ENCODE peak calls at places on chromosome 12, in ten cellular contexts. X is ovary; K is naive thymus-derived CD4-positive, alpha-beta T cell; Y is tibial artery; N is T-helper 17 cell; I is CD8-positive, alpha-beta T cell; C is adipocyte; U is hepatocyte; A is AG04450; R is heart left ventricle. W is an unnamed sample. For H3K9me3, the result is how much of the 10 kb centered on the place peaks cover.

GRCh38 chr12:23084236-23084995 is 459.4 kb downstream of the ETNK1 start:
- DNase-seq in X (no peak), K (no peak), Y (no peak), N (no peak), I (no peak), C (peak), U (peak), A (peak), R (no peak), W (no peak)

GRCh38 chr12:124646385-124647230 is 79.2 kb upstream of the NCOR2 start:
- DNase-seq in X (peak), K (peak), Y (no peak), N (no peak), I (no peak), C (no peak), U (no peak), A (no peak), R (no peak), W (no peak)

GRCh38 chr12:52969828-52970569 is 21.1 kb downstream of the KRT18 start:
- DNase-seq in X (no peak), K (no peak), Y (no peak), N (no peak), I (no peak), C (no peak), U (peak), A (no peak), R (no peak), W (peak)

GRCh38 chr12:13472690-13473089 is 276.2 kb downstream of the EMP1 start:
- DNase-seq in X (no peak), K (no peak), Y (no peak), N (no peak), I (no peak), C (no peak), U (peak), A (no peak), R (no peak), W (no peak)

GRCh38 chr12:76337583-76337982 is 10.6 kb downstream of the BBS10 start:
- DNase-seq in X (no peak), K (no peak), Y (no peak), N (no peak), I (no peak), C (peak), U (no peak), A (no peak), R (no peak), W (no peak)

GRCh38 chr12:88122666-88123065 is 19.2 kb downstream of the CEP290 start:
- DNase-seq in X (no peak), K (no peak), Y (no peak), N (no peak), I (no peak), C (no peak), U (no peak), A (no peak), R (no peak), W (no peak)

GRCh38 chr12:18700254-18700653 is 37.6 kb downstream of the PLCZ1 start:
- DNase-seq in X (peak), K (no peak), Y (peak), N (no peak), I (no peak), C (peak), U (peak), A (peak), R (peak), W (no peak)

GRCh38 chr12:57984629-57985151 is 43.3 kb downstream of the ATP23 start:
- DNase-seq in X (no peak), K (no peak), Y (no peak), N (no peak), I (no peak), C (no peak), U (no peak), A (no peak), R (no peak), W (no peak)

GRCh38 chr12:122366685-122367475 is 55.6 kb downstream of the CLIP1 start:
- DNase-seq in X (no peak), K (no peak), Y (peak), N (no peak), I (no peak), C (peak), U (peak), A (peak), R (no peak), W (no peak)

GRCh38 chr12:93539821-93540220 is 32.7 kb upstream of the SOCS2 start:
- DNase-seq in X (no peak), K (no peak), Y (no peak), N (no peak), I (no peak), C (no peak), U (no peak), A (no peak), R (no peak), W (no peak)

GRCh38 chr12:123238330-123238682 is 5.1 kb downstream of the MTRFR start:
- DNase-seq in X (no peak), K (no peak), Y (no peak), N (no peak), I (no peak), C (no peak), U (no peak), A (no peak), R (no peak), W (no peak)

GRCh38 chr12:54627304-54627703 is 7.4 kb downstream of the LACRT start:
- DNase-seq in X (no peak), K (no peak), Y (no peak), N (no peak), I (no peak), C (no peak), U (no peak), A (no peak), R (no peak), W (no peak)

GRCh38 chr12:13799574-13799973 is 181.8 kb downstream of the GRIN2B start:
- DNase-seq in X (no peak), K (no peak), Y (no peak), N (no peak), I (no peak), C (no peak), U (no peak), A (no peak), R (no peak), W (no peak)

GRCh38 chr12:126389215-126389841 is 1324.1 kb downstream of the AACS start:
- DNase-seq in X (no peak), K (no peak), Y (no peak), N (no peak), I (no peak), C (no peak), U (peak), A (peak), R (no peak), W (no peak)

GRCh38 chr12:126384029-126384564 is 1318.9 kb downstream of the AACS start:
- DNase-seq in X (no peak), K (peak), Y (no peak), N (no peak), I (no peak), C (no peak), U (no peak), A (no peak), R (no peak), W (no peak)

GRCh38 chr12:126385785-126386184 is 1320.5 kb downstream of the AACS start:
- DNase-seq in X (no peak), K (no peak), Y (no peak), N (no peak), I (no peak), C (no peak), U (no peak), A (no peak), R (no peak), W (no peak)

GRCh38 chr12:126383506-126383905 is 1318.3 kb downstream of the AACS start:
- DNase-seq in X (no peak), K (no peak), Y (no peak), N (no peak), I (no peak), C (no peak), U (no peak), A (no peak), R (no peak), W (no peak)
- H3K9me3 ChIP-seq in X (under half), K (under half), Y (under half), N (under half), I (under half), C (under half), U (under half), A (under half), R (under half), W (half or more)

DNA sequence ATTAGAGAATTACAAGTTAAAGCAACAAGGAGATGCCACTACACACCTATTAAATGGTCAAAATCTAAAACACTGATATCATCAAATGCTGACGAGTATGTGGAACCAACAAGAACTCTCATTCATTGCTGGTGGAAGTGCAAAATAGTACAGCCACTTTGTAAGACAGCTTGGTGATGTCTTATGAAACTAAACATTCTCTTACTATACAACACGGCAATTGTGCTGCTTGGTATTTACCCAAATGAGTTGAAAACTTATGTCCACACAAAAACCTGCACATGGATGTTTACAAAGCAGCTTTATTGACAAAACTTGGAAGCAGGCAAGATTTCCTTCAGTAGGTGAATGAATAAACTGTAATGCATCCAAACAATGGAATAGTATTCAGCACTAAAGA is 3.2 kb downstream of the TMBIM4 start:
- DNase-seq in X (no peak), K (no peak), Y (no peak), N (no peak), I (no peak), C (no peak), U (no peak), A (no peak), R (no peak), W (no peak)
- H3K9me3 ChIP-seq in X (under half), K (under half), Y (under half), N (under half), I (under half), C (under half), U (under half), A (under half), R (under half), W (under half)

DNA sequence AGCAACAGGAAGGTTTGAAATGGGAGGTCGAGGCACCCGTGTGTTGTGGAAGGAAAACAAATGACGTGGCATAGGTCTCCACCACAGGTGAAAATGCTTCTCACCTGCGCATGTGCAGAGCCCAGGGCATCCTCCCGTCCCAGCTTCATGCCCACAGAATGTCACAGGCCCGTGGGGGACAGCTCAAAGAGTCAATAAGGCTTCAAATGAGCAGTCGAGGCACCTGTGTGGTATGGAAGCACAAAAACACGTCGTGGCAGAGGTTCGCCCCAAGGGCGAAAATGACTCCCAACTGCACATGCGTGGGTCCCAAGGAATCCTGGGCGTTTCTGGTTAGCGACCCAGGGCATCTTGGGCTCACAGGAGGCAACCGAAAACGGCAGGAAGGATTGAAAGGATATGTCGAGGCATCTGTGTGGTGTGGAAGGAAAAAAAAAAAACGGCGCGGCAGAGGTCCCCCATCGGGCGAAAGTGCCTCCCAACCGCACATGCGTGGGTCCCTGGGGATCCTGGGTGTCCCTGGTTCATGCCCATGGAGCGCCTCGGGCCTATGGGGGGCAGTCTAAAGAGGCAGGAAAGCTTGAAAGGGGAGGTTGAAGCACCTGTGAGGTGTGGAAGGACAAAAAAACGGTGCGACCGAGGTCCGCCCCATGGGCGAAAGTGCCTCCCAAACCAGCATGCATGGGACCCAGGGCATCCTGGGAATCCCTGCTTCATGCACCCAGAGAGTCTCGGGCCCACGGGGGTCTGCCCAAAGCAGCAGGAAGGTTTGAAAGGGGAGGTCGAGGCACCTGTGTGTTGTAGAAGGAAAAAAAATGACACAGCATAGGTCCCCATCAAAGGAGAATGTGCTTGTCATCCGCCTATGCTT is 578.5 kb downstream of the ALG10 start:
- DNase-seq in X (peak), K (no peak), Y (no peak), N (no peak), I (no peak), C (no peak), U (no peak), A (no peak), R (no peak), W (peak)
- H3K9me3 ChIP-seq in X (under half), K (half or more), Y (half or more), N (under half), I (under half), C (under half), U (under half), A (half or more), R (under half), W (half or more)

DNA sequence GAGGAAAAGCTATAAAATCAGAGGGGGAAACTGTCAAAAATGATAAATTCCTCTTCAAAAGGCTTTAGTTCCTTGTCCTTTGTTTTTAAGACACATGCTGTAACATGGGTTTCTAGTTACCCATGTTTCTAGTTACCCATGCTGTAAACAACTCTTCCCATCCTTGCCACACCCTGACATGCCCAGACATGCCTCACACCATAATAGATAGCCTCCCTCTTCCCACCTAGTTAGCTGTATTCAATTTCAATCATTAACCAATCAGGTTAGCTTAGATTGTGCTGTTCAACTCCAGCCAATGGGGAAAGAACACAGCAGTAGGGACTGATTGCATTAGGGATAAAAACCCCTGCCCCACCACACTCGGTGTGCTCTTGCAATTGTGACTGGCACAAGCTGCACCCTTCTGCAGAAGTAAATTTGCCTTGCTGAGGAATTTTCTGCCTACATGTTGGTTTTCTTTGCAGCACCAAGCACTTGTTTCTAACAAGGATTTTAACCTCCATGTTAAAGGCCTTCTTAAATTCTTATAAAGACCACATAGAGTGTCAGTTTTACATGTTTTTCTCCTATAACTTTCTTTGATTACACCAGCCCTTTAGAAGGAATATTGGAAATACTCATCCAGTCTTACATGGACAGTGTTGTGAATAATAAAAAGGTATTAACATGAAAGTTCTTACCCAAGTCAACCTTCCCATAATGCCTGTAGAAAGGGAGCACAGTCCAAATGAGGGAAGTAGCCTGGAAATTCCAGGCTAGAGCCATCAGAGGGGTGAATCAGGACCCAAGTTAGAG is 32.5 kb upstream of the LALBA start:
- DNase-seq in X (no peak), K (no peak), Y (no peak), N (no peak), I (no peak), C (no peak), U (no peak), A (no peak), R (no peak), W (no peak)
- H3K9me3 ChIP-seq in X (under half), K (under half), Y (under half), N (under half), I (under half), C (under half), U (under half), A (under half), R (under half), W (under half)